ENCODE peak calls at places on chromosome 11, in nine cellular contexts. B, W, E, J, U, Z, G, P and T are unnamed samples.

GRCh38 chr11:73213196-73214143 is 4.6 kb upstream of the P2RY2 start:
- DNase-seq in B (no peak), W (no peak), E (no peak), J (no peak), U (no peak), Z (no peak), G (no peak), P (no peak), T (no peak)

GRCh38 chr11:78510025-78510596 is 64.6 kb downstream of the NARS2 start:
- DNase-seq in B (no peak), W (no peak), E (no peak), J (no peak), U (no peak), Z (no peak), G (no peak), P (no peak), T (no peak)

GRCh38 chr11:65540290-65541092 is 15.6 kb downstream of the SCYL1 start:
- DNase-seq in B (peak; percentile 88), W (peak; percentile 90), E (peak; percentile 66), J (peak; percentile 79), U (peak; percentile 95), Z (peak; percentile 85), G (peak; percentile 100), P (peak; percentile 64), T (peak; percentile 81)

GRCh38 chr11:38718659-38719058 is 2120.6 kb upstream of the RAG2 start:
- DNase-seq in B (no peak), W (no peak), E (no peak), J (no peak), U (no peak), Z (no peak), G (no peak), P (no peak), T (no peak)

GRCh38 chr11:131841925-131842635 is 471.7 kb downstream of the NTM start:
- DNase-seq in B (no peak), W (no peak), E (no peak), J (no peak), U (no peak), Z (no peak), G (no peak), P (no peak), T (no peak)

GRCh38 chr11:112024178-112024777 is 930 bp upstream of the DLAT start:
- DNase-seq in B (no peak), W (no peak), E (no peak), J (no peak), U (no peak), Z (peak; percentile 34), G (peak; percentile 51), P (no peak), T (peak; percentile 40)

GRCh38 chr11:113419426-113420003 is 31.9 kb downstream of the ANKK1 start:
- DNase-seq in B (no peak), W (no peak), E (no peak), J (no peak), U (no peak), Z (no peak), G (no peak), P (no peak), T (no peak)

GRCh38 chr11:131685906-131686305 is 315.5 kb downstream of the NTM start:
- DNase-seq in B (no peak), W (no peak), E (no peak), J (no peak), U (no peak), Z (no peak), G (no peak), P (no peak), T (no peak)

GRCh38 chr11:6695377-6695776 is 12.2 kb upstream of the MRPL17 start:
- DNase-seq in B (no peak), W (no peak), E (no peak), J (peak; percentile 33), U (no peak), Z (no peak), G (no peak), P (no peak), T (no peak)

GRCh38 chr11:456533-456932 is 6.5 kb downstream of the PTDSS2 start:
- DNase-seq in B (no peak), W (no peak), E (no peak), J (no peak), U (no peak), Z (no peak), G (peak; percentile 76), P (no peak), T (no peak)

GRCh38 chr11:124285610-124286344 is 28.0 kb downstream of the OR8D1 start:
- DNase-seq in B (no peak), W (no peak), E (peak; percentile 15), J (peak; percentile 17), U (no peak), Z (no peak), G (no peak), P (no peak), T (no peak)

DNA sequence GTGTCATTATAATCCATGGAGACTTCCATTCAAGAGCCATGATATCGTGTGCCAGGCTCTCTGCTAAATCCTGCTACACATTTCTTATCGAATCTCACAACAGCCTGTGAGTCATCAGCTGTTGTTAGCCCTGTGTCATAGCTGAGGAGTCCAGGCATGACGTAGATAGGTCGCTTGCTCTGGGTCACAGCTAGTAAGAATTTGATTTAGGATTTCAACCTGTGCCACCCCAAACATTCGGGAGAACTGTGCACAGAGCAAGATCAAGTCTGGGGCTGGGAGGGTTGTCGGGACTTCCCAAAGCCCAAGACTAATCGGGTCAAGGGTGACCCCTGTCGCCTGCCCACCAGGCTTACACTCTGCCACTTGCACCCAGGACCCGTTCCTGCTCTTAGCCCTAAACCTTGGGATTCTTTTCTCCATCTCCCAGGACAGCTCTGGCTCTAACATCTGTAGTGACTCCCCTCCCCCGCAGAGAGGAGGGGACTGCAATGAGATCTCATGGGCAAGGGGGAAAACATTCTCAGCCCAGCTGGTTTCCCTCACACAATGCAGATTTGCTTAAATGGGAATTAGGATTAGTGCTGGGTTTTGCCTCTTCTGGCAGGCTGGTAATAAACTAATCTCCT is 34.3 kb downstream of the TSPAN18 start:
- DNase-seq in B (no peak), W (no peak), E (peak; percentile 88), J (peak; percentile 92), U (peak; percentile 70), Z (no peak), G (no peak), P (peak; percentile 44), T (no peak)
- TF ChIP-seq CTCF in B (no peak), W (peak; percentile 31), E (no peak), J (peak; percentile 7), U (no peak), Z (no peak), G (no peak), P (no peak), T (no peak)

GRCh38 chr11:35362571-35362980 is 56.8 kb downstream of the SLC1A2 start:
- DNase-seq in B (no peak), W (no peak), E (no peak), J (no peak), U (no peak), Z (no peak), G (no peak), P (no peak), T (no peak)
- TF ChIP-seq CTCF in B (no peak), W (no peak), E (no peak), J (no peak), U (no peak), Z (no peak), G (no peak), P (no peak), T (no peak)

GRCh38 chr11:30049214-30049613 is 32.4 kb upstream of the KCNA4 start:
- DNase-seq in B (no peak), W (no peak), E (peak; percentile 1), J (no peak), U (no peak), Z (no peak), G (no peak), P (no peak), T (no peak)

GRCh38 chr11:30045144-30045543 is 28.3 kb upstream of the KCNA4 start:
- DNase-seq in B (no peak), W (no peak), E (no peak), J (no peak), U (no peak), Z (no peak), G (no peak), P (no peak), T (no peak)

GRCh38 chr11:30041171-30041570 is 24.3 kb upstream of the KCNA4 start:
- DNase-seq in B (no peak), W (no peak), E (no peak), J (no peak), U (no peak), Z (no peak), G (no peak), P (no peak), T (no peak)

DNA sequence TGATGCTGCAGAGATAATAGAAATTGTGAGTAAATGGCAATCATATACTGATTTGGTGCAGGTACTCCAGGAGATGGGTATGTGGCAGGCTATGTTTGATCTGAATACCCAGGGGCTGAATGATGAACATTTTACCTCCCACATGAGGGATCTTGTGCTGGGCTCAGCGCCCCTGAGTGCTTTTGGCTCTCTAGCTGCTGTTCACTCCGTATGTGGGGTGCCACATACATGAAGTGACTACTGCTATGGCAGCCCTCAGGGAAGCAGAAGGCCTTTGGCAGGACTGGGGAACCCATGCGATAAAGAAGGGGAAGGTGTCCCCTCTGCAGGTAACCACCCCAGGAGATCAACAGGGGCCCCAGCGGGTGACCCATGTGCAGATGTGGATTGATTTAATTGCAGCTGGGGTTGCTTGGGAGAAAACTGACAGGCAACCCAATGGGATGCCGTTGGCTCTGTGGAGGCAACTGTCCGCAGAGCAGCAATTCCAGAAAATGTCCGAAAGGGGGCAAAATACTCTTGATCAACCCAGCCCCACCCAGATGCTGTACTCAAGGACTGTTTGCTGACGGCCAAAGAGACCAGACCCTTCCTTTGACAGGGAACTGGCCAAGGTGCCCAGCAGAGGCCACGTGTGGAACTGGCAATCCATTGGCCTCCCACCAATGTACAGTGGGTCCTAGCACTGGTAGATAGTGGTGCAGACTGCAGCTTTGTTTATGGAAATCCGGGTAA is 29.5 kb upstream of the KCNA4 start:
- DNase-seq in B (peak; percentile 29), W (no peak), E (no peak), J (no peak), U (no peak), Z (no peak), G (no peak), P (no peak), T (no peak)
- TF ChIP-seq CTCF in B (peak; percentile 30), W (no peak), E (no peak), J (no peak), U (no peak), Z (no peak), G (no peak), P (no peak), T (no peak)

DNA sequence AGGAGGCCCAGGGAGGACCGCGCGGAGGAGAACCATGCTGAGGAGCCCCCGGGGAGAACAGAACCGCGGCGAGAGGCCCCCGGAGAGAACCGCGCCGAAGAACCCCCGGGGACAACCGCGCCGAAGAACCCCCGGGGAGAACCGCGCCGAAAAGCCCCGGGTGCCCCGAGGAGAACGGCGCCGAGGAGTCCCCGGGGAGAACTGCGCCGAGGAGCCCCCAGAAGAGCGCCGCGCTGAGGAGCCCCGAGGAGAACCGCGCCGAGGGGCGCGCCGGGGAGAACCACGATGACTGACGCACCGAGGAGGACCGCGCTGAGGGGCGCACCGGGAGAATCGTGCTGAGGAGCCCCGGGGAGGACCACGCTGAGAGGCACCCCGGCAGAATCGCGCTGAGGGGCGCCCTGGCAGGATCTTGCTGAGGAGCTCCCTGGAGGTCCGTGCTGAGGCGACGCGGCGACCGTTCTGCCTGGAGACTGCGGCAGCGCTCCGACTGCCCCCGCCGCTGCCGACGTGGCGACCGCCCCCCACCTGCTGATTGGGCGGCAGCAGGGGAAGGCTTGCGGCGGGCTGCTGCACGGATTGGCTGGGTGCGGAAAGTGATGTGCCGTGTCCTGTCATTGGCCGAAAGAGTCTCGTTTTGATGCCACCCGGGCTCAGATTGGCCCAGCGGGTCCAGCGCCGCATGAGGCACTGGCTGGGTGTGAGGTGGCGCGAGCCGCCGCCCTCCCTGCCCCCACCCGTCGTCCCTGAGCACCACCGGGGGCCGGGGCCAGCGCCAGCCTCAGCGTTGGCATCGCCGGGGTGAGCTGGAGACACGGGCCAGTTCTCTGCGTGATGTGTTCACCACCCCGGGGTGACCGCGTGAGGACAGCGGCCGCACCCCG is at the start of gene KCNQ1OT1:
- DNase-seq in B (peak; percentile 81), W (peak; percentile 84), E (peak; percentile 83), J (peak; percentile 88), U (peak; percentile 96), Z (peak; percentile 81), G (peak; percentile 97), P (peak; percentile 83), T (peak; percentile 92)
- TF ChIP-seq CTCF in B (no peak), W (no peak), E (no peak), J (no peak), U (no peak), Z (no peak), G (no peak), P (no peak), T (peak; percentile 15)